ENCODE peak calls at places on chromosomes 5 and 9, in five cellular contexts. C, I, W, K and L are unnamed samples.

GRCh38 chr5:76810236-76810635 is 8.6 kb upstream of the F2RL1 start:
- DNase-seq in W (no peak), C (no peak), I (no peak), K (no peak), L (no peak)

GRCh38 chr5:149265559-149265958 is 6.1 kb upstream of the AFAP1L1 start:
- DNase-seq in K (no peak), W (no peak), C (no peak), I (no peak), L (no peak)

GRCh38 chr5:119328753-119329602 is 26.8 kb upstream of the TNFAIP8 start:
- DNase-seq in W (no peak), C (no peak), I (no peak), K (peak), L (no peak)

GRCh38 chr5:122156724-122157325 is 27.5 kb downstream of the ZNF474 start:
- DNase-seq in I (peak), K (no peak), W (no peak), C (no peak), L (peak)

GRCh38 chr9:84722388-84722989 is 53.0 kb downstream of the NTRK2 start:
- DNase-seq in W (no peak), I (no peak), C (no peak), K (no peak), L (no peak)

GRCh38 chr9:135978650-135979461 is 17.7 kb upstream of the UBAC1 start:
- DNase-seq in W (no peak), I (no peak), K (peak), C (no peak), L (no peak)

GRCh38 chr9:113476511-113476916 is 13.0 kb downstream of the RGS3 start:
- DNase-seq in I (no peak), K (no peak), C (peak), W (no peak), L (no peak)

GRCh38 chr5:132044207-132044606 is 16.2 kb upstream of the IL3 start:
- DNase-seq in I (no peak), K (no peak), C (peak), W (peak), L (no peak)

GRCh38 chr5:89372176-89372575 is 489.2 kb upstream of the MEF2C start:
- DNase-seq in I (no peak), W (no peak), C (no peak), K (no peak), L (no peak)

GRCh38 chr5:107542831-107543231 is 127.9 kb downstream of the EFNA5 start:
- DNase-seq in C (peak), K (no peak), W (no peak), I (no peak), L (peak)

GRCh38 chr5:113846941-113847340 is 333.4 kb downstream of the YTHDC2 start:
- DNase-seq in W (no peak), C (no peak), I (no peak), K (no peak), L (no peak)

GRCh38 chr9:134568116-134568515 is 73.5 kb upstream of the COL5A1 start:
- DNase-seq in I (no peak), C (no peak), K (no peak), W (peak), L (no peak)

GRCh38 chr9:119088002-119088401 is 281.2 kb downstream of the BRINP1 start:
- DNase-seq in I (no peak), W (no peak), K (no peak), C (no peak), L (no peak)